ENCODE peak calls at places on chromosomes 6 and 20, in five cellular contexts. E is CD8-positive, alpha-beta T cell; X is nephron progenitor cell; P is astrocyte; V is CD4-positive, alpha-beta T cell. I is an unnamed sample.

GRCh38 chr6:62285612-62286469 is at the start of gene KHDRBS2:
- DNase-seq in X (peak), E (peak), V (no peak), P (no peak), I (no peak)

GRCh38 chr6:139862311-139862710 is 487.9 kb upstream of the CITED2 start:
- DNase-seq in P (peak), V (no peak), E (no peak), X (no peak), I (no peak)

GRCh38 chr6:75472885-75473284 is 20.7 kb downstream of the FILIP1 start:
- DNase-seq in P (no peak), V (no peak), X (no peak), E (no peak), I (no peak)

GRCh38 chr6:42338573-42339218 is 113.0 kb downstream of the TRERF1 start:
- DNase-seq in X (no peak), E (no peak), P (peak), V (no peak), I (peak)

GRCh38 chr20:20224806-20225205 is 143.1 kb upstream of the INSM1 start:
- DNase-seq in E (no peak), P (no peak), V (no peak), X (no peak), I (no peak)

GRCh38 chr20:48621256-48622078 is 206.3 kb downstream of the PREX1 start:
- DNase-seq in X (no peak), E (no peak), V (no peak), P (peak), I (peak)

GRCh38 chr6:146154197-146154596 is 125.3 kb downstream of the GRM1 start:
- DNase-seq in V (no peak), P (peak), X (no peak), E (no peak), I (no peak)

GRCh38 chr6:48542191-48542590 is 431.2 kb upstream of the PTCHD4 start:
- DNase-seq in P (no peak), X (no peak), V (no peak), E (no peak), I (no peak)

GRCh38 chr6:105794263-105794662 is 291.9 kb upstream of the PRDM1 start:
- DNase-seq in E (no peak), X (peak), V (no peak), P (no peak), I (no peak)

GRCh38 chr6:105794870-105795269 is 291.3 kb upstream of the PRDM1 start:
- DNase-seq in E (no peak), P (no peak), X (no peak), V (no peak), I (no peak)

GRCh38 chr6:105791569-105792318 is 294.4 kb upstream of the PRDM1 start:
- DNase-seq in X (no peak), V (no peak), P (no peak), E (no peak), I (no peak)

GRCh38 chr6:105790635-105791034 is 295.5 kb upstream of the PRDM1 start:
- DNase-seq in V (no peak), E (no peak), X (no peak), P (no peak), I (no peak)

GRCh38 chr6:105793132-105793531 is 293.0 kb upstream of the PRDM1 start:
- DNase-seq in E (no peak), X (no peak), V (no peak), P (no peak), I (no peak)
- TF ChIP-seq CTCF in E (no peak), X (no peak), V (peak), P (no peak), I (peak)

DNA sequence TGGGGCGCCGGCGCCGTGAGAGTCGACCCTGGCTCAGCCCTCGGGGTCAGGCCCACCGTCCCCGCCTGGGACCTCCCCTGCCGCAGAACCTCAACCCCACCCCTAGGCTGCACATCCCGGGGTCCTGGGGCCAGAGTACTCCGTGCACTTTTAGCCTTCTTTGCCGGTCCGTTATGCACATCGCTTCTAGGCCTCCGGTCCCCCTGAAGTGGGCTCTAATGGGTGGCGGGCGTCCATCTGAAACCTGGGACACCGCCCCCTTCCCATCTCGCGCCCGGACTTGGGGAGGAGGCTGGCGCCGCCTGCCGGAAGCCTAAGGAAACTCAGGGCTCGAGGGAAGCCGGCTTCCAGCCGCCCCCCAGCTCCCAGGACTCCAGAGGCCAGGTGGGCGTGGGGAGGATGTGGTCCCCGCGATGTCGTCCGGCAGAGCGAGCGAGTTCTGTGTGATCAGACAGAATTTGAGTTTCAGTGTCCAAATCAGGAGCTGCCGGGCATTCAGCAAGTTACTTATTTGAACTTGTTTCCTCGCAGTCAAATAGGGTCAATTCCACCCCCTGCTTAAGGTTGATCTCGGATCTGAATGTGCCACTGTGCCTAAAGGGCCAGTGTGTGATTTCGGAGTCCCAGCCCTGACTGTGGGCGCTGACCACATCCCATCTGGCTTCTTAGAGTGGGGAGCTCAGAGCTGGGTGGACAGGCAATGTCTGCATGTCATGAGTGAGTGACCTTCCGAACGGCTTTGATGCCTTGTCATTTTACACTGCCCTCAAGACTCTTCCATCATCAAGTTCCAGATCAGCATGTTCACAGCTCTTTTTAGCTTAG is 47.6 kb downstream of the CPXM1 start:
- DNase-seq in X (peak), P (no peak), E (peak), V (peak), I (no peak)
- TF ChIP-seq CTCF in X (peak), P (peak), E (peak), V (peak), I (peak)

GRCh38 chr20:13288357-13288756 is 67.3 kb downstream of the ISM1 start:
- DNase-seq in X (no peak), P (no peak), E (no peak), V (no peak), I (no peak)

GRCh38 chr20:13286052-13286451 is 65.0 kb downstream of the ISM1 start:
- DNase-seq in E (no peak), V (no peak), P (no peak), X (no peak), I (no peak)

GRCh38 chr20:13284830-13285229 is 63.8 kb downstream of the ISM1 start:
- DNase-seq in X (no peak), V (no peak), P (no peak), E (no peak), I (no peak)

GRCh38 chr20:13285408-13285807 is 64.3 kb downstream of the ISM1 start:
- DNase-seq in E (no peak), V (no peak), X (no peak), P (no peak), I (no peak)

DNA sequence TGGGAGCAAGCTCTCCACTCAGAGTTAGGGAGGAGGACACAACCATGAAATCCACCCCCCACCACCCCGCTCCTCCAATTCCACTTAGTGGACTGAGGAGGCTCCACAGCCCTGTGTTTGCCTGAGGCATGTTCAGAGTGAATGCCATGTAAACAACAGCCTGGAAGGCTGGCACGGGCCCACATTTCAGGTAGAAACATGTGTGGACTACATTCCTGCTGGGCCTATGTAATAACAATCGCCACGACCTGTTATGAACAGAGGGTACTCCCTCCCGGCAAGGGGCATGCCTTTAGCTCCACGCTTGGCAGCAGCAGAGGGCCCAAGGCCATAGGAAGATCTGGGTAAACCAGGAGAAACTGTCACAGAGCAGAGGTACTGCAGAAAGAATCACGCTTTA is 65.5 kb downstream of the ISM1 start:
- DNase-seq in E (no peak), V (no peak), X (no peak), P (no peak), I (no peak)
- TF ChIP-seq CTCF in E (no peak), V (no peak), X (no peak), P (no peak), I (no peak)

GRCh38 chr6:159691133-159691962 is 1.7 kb downstream of the SOD2 start:
- DNase-seq in P (peak), V (no peak), E (no peak), X (no peak), I (peak)

GRCh38 chr6:159692303-159693127 is 526 bp downstream of the SOD2 start:
- DNase-seq in X (peak), V (peak), E (peak), P (peak), I (peak)

GRCh38 chr6:159693894-159694545 is 979 bp upstream of the SOD2 start:
- DNase-seq in P (peak), X (no peak), E (peak), V (peak), I (no peak)

GRCh38 chr6:159691963-159692287 is 1.1 kb downstream of the SOD2 start:
- DNase-seq in P (no peak), V (no peak), X (no peak), E (no peak), I (no peak)

GRCh38 chr6:159693128-159693893 is at the start of gene SOD2:
- DNase-seq in E (peak), P (peak), V (peak), X (peak), I (peak)
- TF ChIP-seq CTCF in E (no peak), P (no peak), V (no peak), X (no peak), I (no peak)

I was measured in HFFc6.